ENCODE peak calls at places on chromosomes 6 and 20, in four cellular contexts. Z is transverse colon, L is breast epithelium, I is GM12891. V is an unnamed sample.

GRCh38 chr6:47413752-47414516 is 63.7 kb upstream of the CD2AP start:
- DNase-seq in Z (no peak), L (no peak), I (peak), V (peak)

GRCh38 chr20:34112600-34113061 is 588 bp upstream of the EIF2S2 start:
- DNase-seq in Z (peak), L (peak), I (peak), V (no peak)

GRCh38 chr20:4961746-4962145 is 39.6 kb downstream of the SLC23A2 start:
- DNase-seq in Z (no peak), L (no peak), I (no peak), V (no peak)

GRCh38 chr6:141169419-141169818 is 963.3 kb upstream of the GJE1 start:
- DNase-seq in Z (no peak), L (no peak), I (no peak), V (no peak)

GRCh38 chr20:61993058-61993457 is 72.6 kb downstream of the TAF4 start:
- DNase-seq in Z (no peak), L (no peak), I (no peak), V (no peak)

GRCh38 chr6:91664327-91664959 is 1077.6 kb upstream of the MAP3K7 start:
- DNase-seq in Z (no peak), L (no peak), I (no peak), V (no peak)

GRCh38 chr6:815348-815738 is 122.4 kb upstream of the EXOC2 start:
- DNase-seq in Z (no peak), L (no peak), I (no peak), V (no peak)

GRCh38 chr20:40844285-40844684 is 155.2 kb upstream of the MAFB start:
- DNase-seq in Z (no peak), L (no peak), I (no peak), V (no peak)

GRCh38 chr6:40328376-40328987 is 258.7 kb downstream of the LRFN2 start:
- DNase-seq in Z (peak), L (peak), I (peak), V (peak)

GRCh38 chr6:10412948-10413849 is 1.7 kb downstream of the TFAP2A start:
- DNase-seq in Z (peak), L (peak), I (no peak), V (no peak)
- TF ChIP-seq POLR2AphosphoS5 in Z (no peak), L (peak), I (no peak), V (no peak)

GRCh38 chr6:121865811-121866210 is 430.4 kb downstream of the GJA1 start:
- DNase-seq in Z (no peak), L (no peak), I (no peak), V (no peak)

GRCh38 chr6:121873595-121873994 is 438.1 kb downstream of the GJA1 start:
- DNase-seq in Z (no peak), L (no peak), I (no peak), V (no peak)

GRCh38 chr6:121867095-121867494 is 431.6 kb downstream of the GJA1 start:
- DNase-seq in Z (no peak), L (no peak), I (no peak), V (no peak)

GRCh38 chr6:121868191-121868590 is 432.7 kb downstream of the GJA1 start:
- DNase-seq in Z (no peak), L (no peak), I (no peak), V (no peak)
- TF ChIP-seq POLR2AphosphoS5 in Z (no peak), L (no peak), I (no peak), V (no peak)

GRCh38 chr6:139730340-139730974 is 356.0 kb upstream of the CITED2 start:
- DNase-seq in Z (no peak), L (no peak), I (no peak), V (no peak)
- TF ChIP-seq POLR2AphosphoS5 in Z (no peak), L (no peak), I (no peak), V (no peak)

GRCh38 chr6:134247271-134247833 is 70.6 kb downstream of the SGK1 start:
- DNase-seq in Z (peak), L (no peak), I (peak), V (peak)
- TF ChIP-seq POLR2AphosphoS5 in Z (no peak), L (no peak), I (peak), V (no peak)

DNA sequence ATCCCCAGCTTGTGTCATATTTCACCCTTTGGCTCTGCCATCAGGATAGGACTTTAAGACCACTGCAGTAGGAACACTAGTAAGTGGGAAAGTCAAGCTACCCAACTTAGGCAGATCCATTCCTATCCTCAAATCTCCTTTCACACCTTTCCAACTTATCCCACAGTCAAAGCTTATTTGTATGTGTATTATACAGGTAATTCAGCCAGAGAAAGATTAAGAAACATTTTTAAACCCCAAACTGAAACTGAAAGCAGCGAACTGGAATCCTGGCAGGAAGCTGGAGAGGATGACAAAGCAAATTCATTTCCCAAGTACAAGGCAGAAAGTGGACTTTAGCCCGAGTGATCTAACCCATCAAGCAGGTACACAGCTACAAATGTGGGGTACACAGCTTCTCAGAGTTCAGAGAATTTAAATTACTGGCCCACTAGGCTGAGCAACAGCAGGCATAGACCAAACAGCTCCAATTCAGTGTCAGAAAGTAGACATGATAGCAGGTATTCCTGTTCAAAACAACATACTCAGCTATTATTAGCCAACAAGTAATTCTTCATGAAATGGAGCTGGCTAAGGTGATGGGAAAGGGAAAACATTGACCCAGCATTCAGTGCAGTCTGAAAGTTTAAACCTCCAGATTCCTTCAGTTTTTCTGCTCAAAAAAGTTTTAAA is 39.1 kb downstream of the ILRUN start:
- DNase-seq in Z (peak), L (peak), I (no peak), V (peak)
- TF ChIP-seq POLR2AphosphoS5 in Z (peak), L (peak), I (no peak), V (peak)

GRCh38 chr6:16163535-16164300 is 34.8 kb downstream of the MYLIP start:
- DNase-seq in Z (no peak), L (no peak), I (no peak), V (no peak)

GRCh38 chr6:16168121-16168520 is 39.2 kb downstream of the MYLIP start:
- DNase-seq in Z (no peak), L (no peak), I (no peak), V (no peak)

GRCh38 chr6:16165641-16166040 is 36.8 kb downstream of the MYLIP start:
- DNase-seq in Z (no peak), L (no peak), I (no peak), V (no peak)

GRCh38 chr6:16167219-16167618 is 38.3 kb downstream of the MYLIP start:
- DNase-seq in Z (no peak), L (no peak), I (no peak), V (no peak)

GRCh38 chr6:16168858-16169257 is 40.0 kb downstream of the MYLIP start:
- DNase-seq in Z (no peak), L (no peak), I (no peak), V (no peak)
- TF ChIP-seq POLR2AphosphoS5 in Z (no peak), L (no peak), I (no peak), V (no peak)

GRCh38 chr20:19737025-19737424 is 21.0 kb upstream of the RIN2 start:
- DNase-seq in Z (peak), L (no peak), I (no peak), V (peak)

GRCh38 chr20:19738936-19739335 is 19.1 kb upstream of the RIN2 start:
- DNase-seq in Z (no peak), L (no peak), I (no peak), V (no peak)

GRCh38 chr20:19734811-19735210 is 23.2 kb upstream of the RIN2 start:
- DNase-seq in Z (no peak), L (no peak), I (no peak), V (no peak)

GRCh38 chr20:19739351-19739750 is 18.7 kb upstream of the RIN2 start:
- DNase-seq in Z (no peak), L (no peak), I (no peak), V (no peak)

GRCh38 chr20:19735446-19735845 is 22.6 kb upstream of the RIN2 start:
- DNase-seq in Z (peak), L (peak), I (no peak), V (peak)
- TF ChIP-seq POLR2AphosphoS5 in Z (no peak), L (no peak), I (no peak), V (peak)

DNA sequence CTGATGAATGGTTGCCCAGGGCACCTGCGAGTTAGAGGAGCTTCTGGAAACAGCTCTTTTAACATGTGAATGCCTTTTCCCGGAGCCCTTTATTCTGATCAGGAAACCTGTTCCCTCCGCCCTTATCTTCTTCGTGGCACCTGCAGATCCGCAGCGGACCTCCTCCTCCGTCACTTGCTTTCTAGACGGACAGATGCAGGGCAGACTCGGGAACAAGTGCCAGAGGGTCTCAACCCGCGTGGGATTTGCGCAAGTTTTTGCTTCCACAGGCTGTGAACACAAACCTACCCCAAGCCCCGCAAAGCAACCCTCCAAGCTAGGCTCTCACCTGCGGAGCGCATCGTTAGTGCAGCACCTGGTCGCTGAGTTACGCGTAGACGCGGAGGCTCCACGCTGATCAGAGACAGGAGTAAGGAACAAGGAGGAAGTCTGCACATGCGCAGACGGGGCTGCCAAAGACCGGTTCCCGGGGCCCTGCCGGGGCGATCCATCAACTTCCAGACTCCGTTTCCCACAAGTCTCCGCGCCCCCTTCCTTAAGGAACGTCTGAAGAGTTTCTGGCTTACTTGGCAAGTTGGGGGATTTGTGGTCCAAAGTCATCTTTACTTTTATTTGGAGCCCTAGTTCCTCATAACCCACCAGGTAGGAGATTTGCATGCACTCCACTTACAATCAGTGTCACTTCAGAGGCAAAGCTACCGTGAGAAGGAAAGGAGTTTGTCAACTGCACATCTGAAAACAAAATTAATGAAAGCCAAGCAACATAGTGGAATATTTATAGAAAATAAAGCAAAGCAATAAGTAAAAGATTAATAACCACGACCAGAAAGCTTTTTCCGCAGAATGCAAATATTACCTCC is 52.7 kb upstream of the ELMO2 start:
- DNase-seq in Z (peak), L (peak), I (no peak), V (peak)
- TF ChIP-seq POLR2AphosphoS5 in Z (no peak), L (no peak), I (no peak), V (no peak)

DNA sequence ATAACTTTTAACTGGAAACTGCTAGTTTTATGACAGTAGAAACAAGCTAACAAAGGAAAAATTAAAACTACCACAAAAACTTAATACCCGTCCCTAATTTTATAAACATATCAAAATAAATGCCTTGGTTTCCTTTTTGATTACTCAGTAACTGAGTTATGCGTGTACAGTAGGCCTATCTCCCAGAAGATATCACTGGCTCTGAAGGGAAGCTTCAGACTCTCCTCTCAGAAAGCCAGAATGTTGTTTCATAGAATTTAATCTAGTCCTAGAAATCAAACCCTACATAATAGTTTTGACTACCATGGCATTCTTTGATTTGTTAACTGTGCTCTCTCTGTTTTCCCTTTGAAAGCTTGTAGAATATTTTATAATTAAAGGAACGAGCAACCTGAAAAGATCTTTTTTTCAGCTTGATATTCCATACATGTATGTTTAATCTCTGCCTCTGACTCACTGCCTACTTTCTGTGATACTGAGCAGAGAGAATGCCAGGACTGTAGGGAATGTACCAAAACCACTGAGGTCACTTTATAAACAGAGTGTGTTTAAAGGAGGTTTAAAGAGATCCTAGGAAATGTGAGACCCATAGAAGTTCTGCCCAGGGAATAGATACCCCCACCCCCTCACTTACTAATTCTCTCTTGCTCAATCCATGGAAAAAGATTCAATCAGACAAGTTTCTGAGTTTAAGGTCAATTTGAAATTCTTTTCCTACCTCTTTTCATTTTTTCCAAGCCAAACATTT is 311.5 kb downstream of the HDGFL1 start:
- DNase-seq in Z (no peak), L (no peak), I (no peak), V (no peak)
- TF ChIP-seq POLR2AphosphoS5 in Z (no peak), L (no peak), I (no peak), V (no peak)

V was measured in upper lobe of left lung.